ENCODE peak calls at places on chromosomes 7 and 10, in ten cellular contexts. W is mesendoderm, B is GM04503, T is mesothelial cell of epicardium, I is dermis blood vessel endothelial cell, F is AG09309, Q is brain microvascular endothelial cell, N is H7, D is neural crest cell, P is Kasumi-1. J is an unnamed sample.

GRCh38 chr10:32971536-32972091 is 13.6 kb upstream of the ITGB1 start:
- DNase-seq in F (no peak), P (no peak), I (no peak), Q (no peak), W (no peak), N (peak; percentile 35), D (no peak), B (no peak), T (no peak), J (no peak)

GRCh38 chr7:44805950-44806349 is 9.5 kb downstream of the PPIA start:
- DNase-seq in W (no peak), P (no peak), Q (no peak), I (no peak), F (no peak), T (no peak), B (no peak), D (no peak), N (no peak), J (no peak)

GRCh38 chr7:149774237-149775175 is 1.1 kb upstream of the ZNF467 start:
- DNase-seq in N (peak; percentile 82), W (peak; percentile 81), Q (no peak), B (no peak), F (no peak), T (no peak), I (peak; percentile 16), D (no peak), P (no peak), J (no peak)

GRCh38 chr7:158407581-158408331 is 179.9 kb downstream of the PTPRN2 start:
- DNase-seq in W (peak; percentile 66), N (peak; percentile 81), I (peak; percentile 43), B (peak; percentile 2), Q (peak; percentile 36), F (no peak), D (no peak), P (peak; percentile 56), T (no peak), J (no peak)

GRCh38 chr7:90706067-90706716 is 110.1 kb downstream of the CDK14 start:
- DNase-seq in D (no peak), N (no peak), T (no peak), W (no peak), F (no peak), I (no peak), Q (no peak), P (peak; percentile 22), B (no peak), J (no peak)

GRCh38 chr7:92763636-92764423 is 72.5 kb downstream of the CDK6 start:
- DNase-seq in D (no peak), F (no peak), I (peak; percentile 40), B (no peak), W (peak; percentile 90), P (peak; percentile 63), T (no peak), N (peak; percentile 23), Q (peak; percentile 86), J (no peak)

GRCh38 chr7:73719806-73720169 is 319 bp upstream of the STX1A start:
- DNase-seq in P (no peak), Q (no peak), W (no peak), D (no peak), N (no peak), F (no peak), I (no peak), T (no peak), B (no peak), J (no peak)

GRCh38 chr7:97015787-97016391 is 8.7 kb downstream of the DLX5 start:
- DNase-seq in I (no peak), N (no peak), P (no peak), Q (no peak), D (no peak), B (no peak), W (no peak), F (no peak), T (no peak), J (peak; percentile 76)

GRCh38 chr10:43946445-43946844 is 297.8 kb upstream of the ZNF32 start:
- DNase-seq in F (no peak), B (no peak), P (no peak), N (no peak), Q (no peak), W (no peak), T (peak; percentile 9), D (no peak), I (no peak), J (no peak)

GRCh38 chr7:27196287-27196739 is 3.6 kb downstream of the HOXA13 start:
- DNase-seq in D (peak; percentile 93), F (no peak), Q (peak; percentile 67), I (peak; percentile 90), W (peak; percentile 83), T (peak; percentile 86), N (peak; percentile 85), B (no peak), P (peak; percentile 88), J (peak; percentile 23)

GRCh38 chr7:31910191-31910590 is 160.0 kb downstream of the PDE1C start:
- DNase-seq in P (no peak), N (no peak), D (no peak), T (no peak), W (no peak), Q (no peak), I (no peak), B (no peak), F (no peak), J (no peak)

GRCh38 chr10:119406888-119407777 is 135.4 kb downstream of the RGS10 start:
- DNase-seq in D (no peak), T (no peak), I (no peak), P (peak; percentile 61), N (no peak), F (no peak), B (no peak), Q (no peak), W (no peak), J (no peak)

GRCh38 chr10:7085913-7086589 is 324.8 kb downstream of the SFMBT2 start:
- DNase-seq in P (peak; percentile 87), D (no peak), Q (peak; percentile 39), B (no peak), I (no peak), W (peak; percentile 84), T (no peak), N (peak; percentile 56), F (no peak), J (no peak)

GRCh38 chr10:116741391-116742351 is 695 bp downstream of the HSPA12A start:
- DNase-seq in W (no peak), P (no peak), Q (no peak), D (no peak), T (peak; percentile 49), N (peak; percentile 78), I (no peak), F (no peak), B (no peak), J (no peak)

GRCh38 chr10:62046522-62047239 is 145.2 kb downstream of the ARID5B start:
- DNase-seq in I (peak; percentile 46), W (peak; percentile 81), P (peak; percentile 47), Q (peak; percentile 63), T (no peak), F (no peak), D (no peak), B (no peak), N (no peak), J (no peak)

GRCh38 chr10:95286707-95287106 is 4.1 kb downstream of the PDLIM1 start:
- DNase-seq in P (no peak), W (no peak), I (no peak), F (no peak), T (no peak), N (no peak), B (no peak), D (no peak), Q (no peak), J (no peak)

GRCh38 chr7:135367114-135367513 is 133.5 kb downstream of the STRA8 start:
- DNase-seq in T (no peak), F (no peak), I (no peak), W (no peak), B (no peak), Q (no peak), P (no peak), D (no peak), N (no peak), J (no peak)

GRCh38 chr10:97869091-97870042 is 19.7 kb downstream of the GOLGA7B start:
- DNase-seq in F (peak; percentile 60), Q (peak; percentile 90), D (peak; percentile 52), W (peak; percentile 95), N (peak; percentile 89), B (peak; percentile 51), T (peak; percentile 67), P (peak; percentile 99), I (peak; percentile 80), J (no peak)

GRCh38 chr10:122127943-122128342 is 139.0 kb downstream of the TACC2 start:
- DNase-seq in D (no peak), N (no peak), W (peak; percentile 77), B (no peak), F (no peak), P (no peak), T (no peak), I (peak; percentile 67), Q (peak; percentile 69), J (no peak)

GRCh38 chr10:131841131-131841661 is 59.6 kb upstream of the PPP2R2D start:
- DNase-seq in F (no peak), D (no peak), T (no peak), N (no peak), I (no peak), B (no peak), P (no peak), W (no peak), Q (no peak), J (no peak)

GRCh38 chr7:26237035-26237807 is 35.7 kb downstream of the CBX3 start:
- DNase-seq in F (no peak), W (no peak), N (no peak), D (no peak), T (no peak), B (no peak), P (no peak), Q (no peak), I (no peak), J (no peak)

GRCh38 chr10:23155166-23155565 is 36.9 kb upstream of the PTF1A start:
- DNase-seq in P (peak; percentile 50), W (no peak), T (no peak), I (no peak), Q (no peak), D (no peak), F (no peak), N (no peak), B (no peak), J (no peak)

GRCh38 chr10:124416733-124417132 is 2.0 kb downstream of the OAT start:
- DNase-seq in I (no peak), B (no peak), T (no peak), F (peak; percentile 51), Q (no peak), W (no peak), D (no peak), P (no peak), N (no peak), J (no peak)

GRCh38 chr7:12570148-12570528 is 382 bp upstream of the SCIN start:
- DNase-seq in W (no peak), F (no peak), P (no peak), D (no peak), T (no peak), N (peak; percentile 43), Q (no peak), B (no peak), I (no peak), J (no peak)

GRCh38 chr10:24993237-24993958 is 22.6 kb downstream of the ENKUR start:
- DNase-seq in P (no peak), Q (no peak), D (no peak), B (no peak), W (no peak), I (no peak), T (no peak), F (no peak), N (no peak), J (no peak)